ENCODE peak calls at places on chromosomes 12 and 14, in five cellular contexts. Y is body of pancreas, M is heart left ventricle, O is IMR-90, W is right lobe of liver. C is an unnamed sample.

GRCh38 chr12:6765634-6766581 is at the start of gene PTMS:
- ATAC-seq in O (peak; percentile 45), M (peak; percentile 56), Y (peak; percentile 27), W (peak; percentile 55), C (peak; percentile 66)

GRCh38 chr12:115870527-115870926 is 407.0 kb downstream of the MED13L start:
- ATAC-seq in W (no peak), O (no peak), M (peak; percentile 81), Y (no peak), C (no peak)

GRCh38 chr12:22850185-22850584 is 225.2 kb downstream of the ETNK1 start:
- ATAC-seq in Y (no peak), M (no peak), O (no peak), W (no peak), C (no peak)

GRCh38 chr12:124618291-124618902 is 51.0 kb upstream of the NCOR2 start:
- ATAC-seq in Y (no peak), W (no peak), M (no peak), O (no peak), C (no peak)

GRCh38 chr12:58711968-58712367 is 208.3 kb downstream of the LRIG3 start:
- ATAC-seq in O (peak; percentile 74), M (no peak), Y (no peak), W (no peak), C (no peak)

GRCh38 chr14:24297190-24297964 is 2.2 kb downstream of the DHRS1 start:
- ATAC-seq in O (no peak), W (peak; percentile 41), Y (no peak), M (no peak), C (no peak)

GRCh38 chr12:48956279-48957140 is 777 bp downstream of the ARF3 start:
- ATAC-seq in W (peak; percentile 71), O (peak; percentile 86), M (peak; percentile 92), Y (peak; percentile 67), C (peak; percentile 92)

GRCh38 chr12:89140580-89141236 is 211.6 kb downstream of the DUSP6 start:
- ATAC-seq in M (peak; percentile 97), Y (no peak), O (peak; percentile 37), W (no peak), C (peak; percentile 36)

GRCh38 chr14:91415794-91416743 is 1.6 kb downstream of the CCDC88C start:
- ATAC-seq in W (no peak), O (no peak), M (no peak), Y (no peak), C (no peak)

GRCh38 chr12:49061157-49061650 is 610 bp upstream of the KMT2D start:
- ATAC-seq in O (no peak), W (no peak), M (no peak), Y (no peak), C (no peak)

GRCh38 chr14:68042591-68043210 is 223.1 kb downstream of the RAD51B start:
- ATAC-seq in W (no peak), Y (no peak), M (no peak), O (no peak), C (peak; percentile 39)

GRCh38 chr12:45130881-45131281 is 80.0 kb upstream of the DBX2 start:
- ATAC-seq in O (peak; percentile 92), W (peak; percentile 84), Y (peak; percentile 50), M (peak; percentile 79), C (peak; percentile 34)

GRCh38 chr12:123134265-123134664 is 16.6 kb downstream of the PITPNM2 start:
- ATAC-seq in Y (no peak), O (no peak), M (no peak), W (no peak), C (no peak)

GRCh38 chr12:1307796-1308195 is 286.6 kb downstream of the FBXL14 start:
- ATAC-seq in W (no peak), Y (no peak), M (no peak), O (no peak), C (no peak)

GRCh38 chr12:1311145-1311544 is 283.2 kb downstream of the FBXL14 start:
- ATAC-seq in Y (peak; percentile 68), W (peak; percentile 84), O (no peak), M (no peak), C (no peak)

GRCh38 chr12:1306817-1307216 is 287.6 kb downstream of the FBXL14 start:
- ATAC-seq in Y (no peak), O (no peak), M (no peak), W (no peak), C (no peak)

GRCh38 chr12:1310684-1311083 is 283.7 kb downstream of the FBXL14 start:
- ATAC-seq in Y (peak; percentile 15), W (no peak), M (peak; percentile 61), O (no peak), C (no peak)

GRCh38 chr12:1309610-1310009 is 284.8 kb downstream of the FBXL14 start:
- ATAC-seq in W (peak; percentile 48), M (no peak), Y (no peak), O (no peak), C (no peak)
- H3K4me3 ChIP-seq in W (no peak overlapping the region), M (no peak overlapping the region), Y (no peak overlapping the region), O (no peak overlapping the region), C (no peak overlapping the region)

GRCh38 chr12:42237052-42237852 is 796 bp downstream of the YAF2 start:
- ATAC-seq in O (peak; percentile 76), W (peak; percentile 71), Y (peak; percentile 83), M (peak; percentile 75), C (peak; percentile 76)
- TF ChIP-seq POLR2A in O (no peak), W (no peak), Y (peak; percentile 37), M (no peak), C (no peak)

DNA sequence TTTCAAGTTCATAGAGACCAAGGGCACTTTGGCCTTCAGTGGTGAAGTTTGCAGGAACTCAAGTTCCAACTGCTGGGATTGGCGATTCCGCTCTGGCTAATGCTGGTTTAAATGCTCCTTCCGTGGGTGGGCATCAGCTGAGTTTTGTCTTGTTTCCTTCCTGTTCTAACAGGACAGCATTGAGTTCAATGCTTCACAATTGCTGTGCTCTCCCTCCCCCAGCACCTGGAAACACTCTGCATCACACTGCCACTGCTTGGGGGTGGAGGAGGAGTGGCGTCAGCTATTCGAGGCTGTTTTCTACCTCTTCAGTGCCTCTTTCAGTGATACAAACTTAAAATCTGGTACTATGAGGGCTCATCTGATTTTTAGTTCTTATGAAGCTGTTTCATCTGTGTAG is 634.9 kb downstream of the FSCB start:
- ATAC-seq in Y (no peak), O (no peak), M (no peak), W (no peak), C (no peak)
- H3K4me1 ChIP-seq in Y (peaks cover 12% of the 10 kb centered on the region), O (no peaks in the 10 kb centered on the region), M (no peaks in the 10 kb centered on the region), W (no peaks in the 10 kb centered on the region), C (no peaks in the 10 kb centered on the region)

GRCh38 chr12:75908961-75909699 is 122.4 kb downstream of the PHLDA1 start:
- ATAC-seq in M (peak; percentile 83), Y (peak; percentile 85), O (peak; percentile 78), W (peak; percentile 96), C (peak; percentile 64)
- H3K4me3 ChIP-seq in M (no peak overlapping the region), Y (no peak overlapping the region), O (no peak overlapping the region), W (no peak overlapping the region), C (no peak overlapping the region)

DNA sequence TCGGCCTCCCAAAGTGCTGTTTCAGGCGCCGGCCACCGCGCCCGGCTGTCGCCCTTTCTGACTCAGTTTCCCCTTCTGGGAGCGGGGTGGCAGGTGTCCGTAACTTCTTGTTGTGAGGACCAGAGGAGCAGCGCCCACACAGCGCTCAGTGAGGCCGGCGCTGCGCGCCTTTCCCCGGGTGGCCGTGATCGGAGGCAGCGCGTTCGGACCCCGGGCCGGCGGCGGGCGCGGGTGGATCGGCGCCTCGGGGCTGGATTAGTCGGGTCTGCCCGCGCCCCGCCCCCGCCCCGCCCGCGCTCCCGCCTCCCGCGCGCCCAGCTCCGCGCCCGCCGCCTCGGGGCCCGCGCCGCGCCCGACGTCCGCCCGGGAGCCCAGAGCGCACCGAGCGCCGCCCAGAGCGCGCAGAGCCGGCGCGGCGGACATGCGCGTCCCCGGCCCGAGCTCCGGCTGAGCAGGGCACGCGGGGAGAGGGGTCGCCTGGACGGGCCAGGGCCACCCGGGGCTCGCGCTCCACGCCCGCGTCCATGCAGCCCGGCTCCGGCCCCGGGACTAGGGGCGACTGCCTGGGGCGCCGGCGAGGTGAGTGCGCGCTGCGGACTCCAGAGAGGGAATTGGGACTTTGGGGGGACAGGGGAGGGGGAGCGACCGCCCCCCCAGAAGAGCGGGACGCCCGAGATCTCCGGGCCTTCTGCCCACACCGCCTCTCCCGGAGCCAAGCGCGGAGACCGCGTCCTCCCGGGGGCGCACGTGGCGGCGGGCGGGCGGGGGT is 50.5 kb downstream of the LRCOL1 start:
- ATAC-seq in W (peak; percentile 64), Y (peak; percentile 80), O (peak; percentile 86), M (peak; percentile 68), C (peak; percentile 72)
- TF ChIP-seq POLR2A in W (no peak), Y (no peak), O (no peak), M (no peak), C (no peak)

DNA sequence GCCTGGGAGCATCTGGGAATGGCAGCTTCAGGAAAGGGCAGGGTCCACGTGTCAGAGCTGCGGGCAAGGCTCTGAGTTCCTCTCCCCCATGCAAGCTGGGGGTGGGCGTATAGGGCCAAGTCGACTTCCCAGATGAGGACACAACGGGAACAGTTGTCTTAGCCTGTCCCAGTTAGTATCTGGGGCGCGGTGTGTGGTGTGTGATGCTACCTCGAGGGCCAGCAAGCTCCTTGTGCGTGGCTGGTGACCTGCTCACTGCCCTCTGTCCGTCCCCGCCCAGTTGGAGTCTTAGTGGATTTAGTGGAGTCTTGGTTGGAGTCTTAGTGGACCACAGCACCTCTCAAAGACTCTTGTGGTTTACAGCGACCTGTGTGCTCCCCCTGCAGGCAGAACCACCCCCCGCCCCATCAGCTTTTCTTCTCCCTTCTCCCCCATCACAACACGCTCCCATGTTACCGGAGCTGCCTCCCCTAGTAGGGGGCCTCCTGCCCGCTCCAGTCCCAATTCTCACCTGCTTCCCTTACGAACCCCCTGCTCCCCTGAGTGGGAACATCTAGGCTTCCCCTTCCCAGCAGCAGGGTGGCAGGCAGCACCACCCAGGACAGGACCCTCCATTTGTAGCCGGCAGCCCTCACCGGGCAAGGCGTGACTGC is 8.7 kb downstream of the ASPG start:
- ATAC-seq in Y (no peak), O (no peak), M (no peak), W (no peak), C (no peak)
- H3K4me1 ChIP-seq in Y (peaks cover 7% of the 10 kb centered on the region), O (no peaks in the 10 kb centered on the region), M (no peaks in the 10 kb centered on the region), W (peaks cover 26% of the 10 kb centered on the region), C (no peaks in the 10 kb centered on the region)

GRCh38 chr14:95712398-95712797 is 1.5 kb downstream of the TCL1A start:
- ATAC-seq in O (no peak), Y (no peak), W (no peak), M (no peak), C (no peak)
- H3K4me3 ChIP-seq in O (no peak overlapping the region), Y (no peak overlapping the region), W (no peak overlapping the region), M (no peak overlapping the region), C (no peak overlapping the region)